ENCODE peak calls at places on chromosomes 12 and 14, in five cellular contexts. L is C1 segment of cervical spinal cord; X is CD4-positive, alpha-beta memory T cell; C is left ventricle myocardium inferior; I is astrocyte. U is an unnamed sample.

GRCh38 chr12:3533703-3534386 is 42.8 kb downstream of the PRMT8 start:
- DNase-seq in L (no peak), X (no peak), C (peak), I (no peak), U (peak)

GRCh38 chr12:75812341-75813018 is 219.1 kb downstream of the PHLDA1 start:
- DNase-seq in L (no peak), X (no peak), C (no peak), I (peak), U (no peak)

GRCh38 chr12:82963961-82964360 is 277.3 kb downstream of the TMTC2 start:
- DNase-seq in L (no peak), X (no peak), C (no peak), I (peak), U (no peak)

GRCh38 chr14:58701576-58701975 is 63.8 kb downstream of the DACT1 start:
- DNase-seq in L (no peak), X (no peak), C (no peak), I (no peak), U (no peak)

GRCh38 chr12:67758119-67758873 is 109.8 kb downstream of the DYRK2 start:
- DNase-seq in L (no peak), X (no peak), C (no peak), I (no peak), U (no peak)

GRCh38 chr12:78778339-78778738 is 86.2 kb upstream of the SYT1 start:
- DNase-seq in L (no peak), X (no peak), C (no peak), I (no peak), U (no peak)

GRCh38 chr12:77751939-77752338 is 78.8 kb upstream of the NAV3 start:
- DNase-seq in L (no peak), X (no peak), C (no peak), I (peak), U (no peak)

GRCh38 chr12:68414988-68415387 is 82.8 kb upstream of the MDM1 start:
- DNase-seq in L (no peak), X (no peak), C (no peak), I (no peak), U (no peak)

GRCh38 chr14:22977684-22978486 is 4.5 kb downstream of the AJUBA start:
- DNase-seq in L (no peak), X (no peak), C (peak), I (peak), U (peak)

GRCh38 chr14:35365130-35366047 is 39.2 kb downstream of the NFKBIA start:
- DNase-seq in L (peak), X (no peak), C (peak), I (peak), U (peak)

GRCh38 chr12:124713436-124714082 is 146.1 kb upstream of the NCOR2 start:
- DNase-seq in L (peak), X (peak), C (no peak), I (peak), U (no peak)

GRCh38 chr12:24039113-24039525 is 89.6 kb upstream of the SOX5 start:
- DNase-seq in L (no peak), X (no peak), C (no peak), I (peak), U (no peak)

GRCh38 chr14:83255015-83255726 is 1721.5 kb upstream of the SEL1L start:
- DNase-seq in L (no peak), X (no peak), C (no peak), I (no peak), U (no peak)

U was measured in Right ventricle myocardium superior.